ENCODE peak calls at places on chromosomes 7 and 10, in six cellular contexts. T is GM12865, U is adrenal gland, C is choroid plexus epithelial cell, I is lower lobe of right lung, Q is fibroblast of pulmonary artery. W is an unnamed sample.

GRCh38 chr7:126803060-126803665 is 449.6 kb downstream of the GRM8 start:
- DNase-seq in C (peak), I (no peak), Q (peak), T (peak), U (peak), W (peak)

GRCh38 chr10:48247680-48248079 is 26.8 kb downstream of the FRMPD2 start:
- DNase-seq in C (no peak), I (no peak), T (no peak), U (no peak), Q (peak), W (no peak)

GRCh38 chr10:114753126-114753525 is 68.5 kb upstream of the FHIP2A start:
- DNase-seq in C (no peak), U (no peak), Q (no peak), I (no peak), T (no peak), W (peak)

GRCh38 chr7:128940494-128941322 is 3.0 kb downstream of the IRF5 start:
- DNase-seq in C (no peak), Q (no peak), I (peak), T (peak), U (peak), W (no peak)

GRCh38 chr7:106050743-106051110 is 61.4 kb downstream of the SYPL1 start:
- DNase-seq in C (peak), I (no peak), Q (peak), T (no peak), U (peak), W (peak)

GRCh38 chr10:63670291-63670898 is 149.2 kb downstream of the REEP3 start:
- DNase-seq in C (no peak), I (no peak), U (peak), T (peak), Q (peak), W (no peak)

GRCh38 chr10:13349776-13350274 is 1.7 kb upstream of the SEPHS1 start:
- DNase-seq in U (peak), C (peak), I (peak), T (peak), Q (peak), W (peak)

GRCh38 chr7:73668103-73668937 is 689 bp downstream of the VPS37D start:
- DNase-seq in C (peak), T (no peak), Q (peak), U (no peak), I (no peak), W (no peak)

GRCh38 chr7:44973610-44974401 is 5.0 kb downstream of the MYO1G start:
- DNase-seq in U (peak), C (peak), Q (peak), I (no peak), T (no peak), W (no peak)

GRCh38 chr7:110522061-110522750 is 568.7 kb upstream of the LRRN3 start:
- DNase-seq in U (no peak), T (no peak), C (peak), Q (no peak), I (no peak), W (peak)

GRCh38 chr7:110677405-110677804 is 413.5 kb upstream of the LRRN3 start:
- DNase-seq in I (no peak), U (no peak), T (no peak), C (peak), Q (no peak), W (no peak)

GRCh38 chr7:30661926-30662325 is 20.3 kb downstream of the CRHR2 start:
- DNase-seq in U (no peak), Q (no peak), T (no peak), C (no peak), I (no peak), W (no peak)

GRCh38 chr10:111546216-111546615 is 469.4 kb downstream of the ADRA2A start:
- DNase-seq in I (no peak), U (no peak), C (no peak), Q (no peak), T (no peak), W (no peak)

GRCh38 chr7:41428330-41428729 is 274.6 kb downstream of the INHBA start:
- DNase-seq in Q (peak), T (no peak), I (no peak), U (no peak), C (no peak), W (no peak)

GRCh38 chr7:131010714-131011436 is 276.9 kb upstream of the KLF14 start:
- DNase-seq in T (peak), C (peak), U (no peak), I (no peak), Q (peak), W (no peak)

GRCh38 chr7:139583826-139584553 is 60.5 kb downstream of the CLEC2L start:
- DNase-seq in C (no peak), T (no peak), Q (no peak), U (no peak), I (no peak), W (no peak)

GRCh38 chr7:105199372-105199771 is 185.4 kb downstream of the KMT2E start:
- DNase-seq in I (no peak), T (no peak), U (no peak), Q (no peak), C (no peak), W (no peak)

GRCh38 chr7:44281811-44282600 is 43.4 kb downstream of the CAMK2B start:
- DNase-seq in T (no peak), I (peak), C (no peak), U (peak), Q (no peak), W (no peak)

GRCh38 chr7:157014635-157015555 is 4.4 kb upstream of the MNX1 start:
- DNase-seq in Q (no peak), T (no peak), I (no peak), C (no peak), U (no peak), W (no peak)

GRCh38 chr10:71726673-71727428 is 7.3 kb upstream of the C10orf105 start:
- DNase-seq in U (no peak), C (no peak), T (peak), I (no peak), Q (no peak), W (no peak)

GRCh38 chr10:34696423-34696822 is 118.7 kb downstream of the PARD3 start:
- DNase-seq in U (no peak), I (no peak), C (peak), T (no peak), Q (peak), W (peak)

GRCh38 chr10:29657719-29658274 is 23.0 kb upstream of the SVIL start:
- DNase-seq in T (no peak), U (no peak), Q (no peak), I (no peak), C (no peak), W (peak)

GRCh38 chr7:30091431-30092386 is 43.1 kb upstream of the MTURN start:
- DNase-seq in T (no peak), U (no peak), Q (peak), I (no peak), C (peak), W (peak)

GRCh38 chr7:2084331-2084730 is 148.4 kb downstream of the MAD1L1 start:
- DNase-seq in Q (no peak), U (no peak), T (no peak), C (no peak), I (no peak), W (no peak)

GRCh38 chr7:100759357-100760171 is 26.2 kb downstream of the ZAN start:
- DNase-seq in U (no peak), Q (no peak), C (no peak), T (no peak), I (no peak), W (no peak)

GRCh38 chr7:111595780-111596179 is 33.5 kb upstream of the IMMP2L start:
- DNase-seq in C (no peak), T (no peak), I (no peak), U (no peak), Q (no peak), W (no peak)

GRCh38 chr10:6348091-6348862 is 145.5 kb downstream of the PFKFB3 start:
- DNase-seq in I (peak), Q (no peak), T (peak), C (no peak), U (peak), W (peak)

GRCh38 chr7:41122256-41122987 is 580.5 kb downstream of the INHBA start:
- DNase-seq in Q (peak), T (no peak), C (no peak), I (no peak), U (no peak), W (no peak)

GRCh38 chr7:30413864-30414263 is 64.7 kb downstream of the NOD1 start:
- DNase-seq in C (no peak), I (no peak), U (no peak), T (no peak), Q (no peak), W (no peak)

GRCh38 chr10:74223755-74224530 is 72.9 kb downstream of the ADK start:
- DNase-seq in U (no peak), I (no peak), C (peak), Q (peak), T (peak), W (peak)

GRCh38 chr10:28533571-28534304 is 820 bp downstream of the WAC start:
- DNase-seq in T (peak), U (peak), Q (peak), C (peak), I (peak), W (peak)

GRCh38 chr10:18400911-18401260 is 250.5 kb downstream of the NSUN6 start:
- DNase-seq in Q (no peak), U (peak), T (no peak), I (no peak), C (no peak), W (no peak)

GRCh38 chr7:105614341-105614840 is 33.1 kb upstream of the EFCAB10 start:
- DNase-seq in T (no peak), U (no peak), C (no peak), I (no peak), Q (no peak), W (no peak)

GRCh38 chr10:104349623-104350142 is 4.0 kb upstream of the CFAP58 start:
- DNase-seq in I (no peak), C (peak), T (peak), U (no peak), Q (peak), W (peak)

GRCh38 chr7:158749396-158749795 is 44.8 kb upstream of the NCAPG2 start:
- DNase-seq in C (no peak), I (no peak), T (no peak), U (no peak), Q (no peak), W (no peak)

GRCh38 chr10:3467052-3467906 is 294.7 kb upstream of the PITRM1 start:
- DNase-seq in T (no peak), I (peak), C (peak), Q (peak), U (peak), W (peak)

GRCh38 chr7:45663965-45664623 is 89.9 kb downstream of the ADCY1 start:
- DNase-seq in U (no peak), I (no peak), T (no peak), Q (no peak), C (no peak), W (no peak)

GRCh38 chr7:75989084-75989725 is 5.2 kb downstream of the TMEM120A start:
- DNase-seq in T (no peak), C (no peak), U (peak), Q (no peak), I (peak), W (no peak)
- TF ChIP-seq CTCF in T (no peak), C (no peak), U (no peak), Q (no peak), I (no peak), W (no peak)

GRCh38 chr7:134737561-134738353 is 41.7 kb upstream of the CALD1 start:
- DNase-seq in Q (peak), T (peak), U (peak), I (no peak), C (peak), W (peak)
- H3K4me3 ChIP-seq in Q (no peak), T (no peak), U (no peak), I (no peak), C (no peak), W (no peak)

GRCh38 chr10:77892021-77892739 is 34.4 kb downstream of the DLG5 start:
- DNase-seq in I (no peak), Q (no peak), U (peak), T (no peak), C (no peak), W (no peak)
- TF ChIP-seq CTCF in I (no peak), Q (no peak), U (no peak), T (no peak), C (no peak), W (no peak)

GRCh38 chr7:151491859-151492258 is 27.8 kb downstream of the RHEB start:
- DNase-seq in Q (peak), U (no peak), I (no peak), C (peak), T (no peak), W (peak)

GRCh38 chr7:151493083-151493482 is 26.6 kb downstream of the RHEB start:
- DNase-seq in I (no peak), U (no peak), C (no peak), T (no peak), Q (no peak), W (no peak)

GRCh38 chr7:151495360-151495759 is 24.3 kb downstream of the RHEB start:
- DNase-seq in Q (no peak), C (no peak), U (no peak), T (no peak), I (no peak), W (no peak)

GRCh38 chr7:151497306-151497871 is 22.3 kb downstream of the RHEB start:
- DNase-seq in I (no peak), U (no peak), C (no peak), Q (no peak), T (no peak), W (no peak)

GRCh38 chr7:151494569-151495284 is 25.0 kb downstream of the RHEB start:
- DNase-seq in T (no peak), U (no peak), C (peak), I (no peak), Q (no peak), W (peak)
- H3K4me3 ChIP-seq in T (no peak), U (no peak), C (no peak), I (no peak), Q (no peak), W (no peak)

GRCh38 chr10:43113201-43113893 is 24.9 kb upstream of the CSGALNACT2 start:
- DNase-seq in Q (no peak), U (no peak), T (no peak), C (no peak), I (peak), W (no peak)

GRCh38 chr10:43115881-43116595 is 22.2 kb upstream of the CSGALNACT2 start:
- DNase-seq in C (no peak), T (no peak), Q (no peak), I (peak), U (no peak), W (no peak)

GRCh38 chr10:43116596-43116995 is 21.6 kb upstream of the CSGALNACT2 start:
- DNase-seq in C (no peak), T (no peak), U (no peak), Q (no peak), I (no peak), W (no peak)

GRCh38 chr10:43114031-43114742 is 24.1 kb upstream of the CSGALNACT2 start:
- DNase-seq in U (no peak), I (no peak), Q (no peak), T (no peak), C (no peak), W (no peak)

GRCh38 chr10:43114743-43115611 is 23.3 kb upstream of the CSGALNACT2 start:
- DNase-seq in I (peak), T (no peak), C (no peak), U (no peak), Q (no peak), W (no peak)
- TF ChIP-seq CTCF in I (no peak), T (no peak), C (no peak), U (no peak), Q (no peak), W (no peak)